ENCODE peak calls at places on chromosomes 2 and 18, in four cellular contexts. E is NB4, N is cardiac fibroblast, H is heart left ventricle. D is an unnamed sample.

GRCh38 chr2:105604938-105605337 is 139.8 kb upstream of the NCK2 start:
- DNase-seq in E (no peak), N (peak), H (no peak), D (no peak)

GRCh38 chr2:1742680-1743395 is 1.5 kb downstream of the PXDN start:
- DNase-seq in E (peak), N (peak), H (peak), D (peak)

GRCh38 chr2:119448427-119449141 is 16.9 kb downstream of the TMEM37 start:
- DNase-seq in E (no peak), N (no peak), H (no peak), D (no peak)

GRCh38 chr18:50563376-50563775 is 3.5 kb downstream of the MAPK4 start:
- DNase-seq in E (no peak), N (no peak), H (no peak), D (no peak)

GRCh38 chr2:238161291-238162051 is 2.7 kb downstream of the ERFE start:
- DNase-seq in E (no peak), N (no peak), H (no peak), D (no peak)

GRCh38 chr2:216115224-216115582 is 6.1 kb downstream of the XRCC5 start:
- DNase-seq in E (peak), N (peak), H (no peak), D (no peak)

GRCh38 chr18:45186832-45187231 is 428.4 kb upstream of the SLC14A2 start:
- DNase-seq in E (no peak), N (no peak), H (no peak), D (no peak)

GRCh38 chr2:48734576-48735303 is 20.8 kb downstream of the LHCGR start:
- DNase-seq in E (no peak), N (no peak), H (no peak), D (no peak)

GRCh38 chr18:31100598-31101147 is 1.5 kb downstream of the DSC2 start:
- DNase-seq in E (no peak), N (no peak), H (peak), D (no peak)

GRCh38 chr2:15965564-15966019 is 25.2 kb downstream of the MYCN start:
- DNase-seq in E (no peak), N (no peak), H (no peak), D (no peak)

GRCh38 chr18:58784601-58785137 is 80.0 kb upstream of the ZNF532 start:
- DNase-seq in E (no peak), N (peak), H (peak), D (no peak)

GRCh38 chr2:37614061-37614802 is 57.2 kb downstream of the CDC42EP3 start:
- DNase-seq in E (no peak), N (peak), H (no peak), D (no peak)

GRCh38 chr2:109644571-109645275 is 30.6 kb downstream of the SOWAHC start:
- DNase-seq in E (peak), N (no peak), H (no peak), D (no peak)

GRCh38 chr2:241565413-241565812 is 6.9 kb downstream of the BOK start:
- DNase-seq in E (no peak), N (no peak), H (no peak), D (no peak)

GRCh38 chr2:43132523-43133301 is 93.7 kb downstream of the ZFP36L2 start:
- DNase-seq in E (peak), N (no peak), H (no peak), D (no peak)

GRCh38 chr2:6942848-6943247 is 25.6 kb downstream of the RNF144A start:
- DNase-seq in E (no peak), N (no peak), H (no peak), D (no peak)

GRCh38 chr2:86622409-86622877 is 1.2 kb downstream of the RNF103 start:
- DNase-seq in E (peak), N (peak), H (no peak), D (no peak)

GRCh38 chr2:83069724-83070123 is 1389.4 kb downstream of the SUCLG1 start:
- DNase-seq in E (no peak), N (peak), H (no peak), D (no peak)

GRCh38 chr2:71190959-71191943 is 35.7 kb downstream of the PAIP2B start:
- DNase-seq in E (peak), N (peak), H (no peak), D (no peak)
- TF ChIP-seq CTCF in E (peak), N (peak), H (peak), D (peak)

GRCh38 chr18:54647176-54647575 is 56.1 kb downstream of the DYNAP start:
- DNase-seq in E (peak), N (peak), H (no peak), D (no peak)
- TF ChIP-seq CTCF in E (peak), N (peak), H (peak), D (peak)

DNA sequence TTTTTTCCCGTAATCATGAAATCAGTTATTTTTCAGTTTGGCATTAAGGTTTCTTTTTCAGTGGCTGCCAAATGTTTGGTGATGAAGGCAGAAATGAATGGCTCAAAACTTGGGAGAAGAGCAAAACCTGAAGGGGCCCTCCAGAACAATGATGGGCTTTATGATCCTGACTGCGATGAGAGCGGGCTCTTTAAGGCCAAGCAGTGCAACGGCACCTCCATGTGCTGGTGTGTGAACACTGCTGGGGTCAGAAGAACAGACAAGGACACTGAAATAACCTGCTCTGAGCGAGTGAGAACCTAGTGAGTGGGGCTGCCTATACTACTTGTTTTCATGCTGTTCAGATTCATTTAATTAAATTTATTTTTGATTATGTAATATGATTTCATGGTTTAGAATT is 29.2 kb upstream of the MSH2 start:
- DNase-seq in E (peak), N (no peak), H (no peak), D (no peak)
- TF ChIP-seq CTCF in E (no peak), N (no peak), H (peak), D (no peak)

GRCh38 chr18:61578846-61579245 is 245.6 kb downstream of the CDH20 start:
- DNase-seq in E (no peak), N (no peak), H (no peak), D (no peak)
- TF ChIP-seq CTCF in E (no peak), N (no peak), H (no peak), D (no peak)

DNA sequence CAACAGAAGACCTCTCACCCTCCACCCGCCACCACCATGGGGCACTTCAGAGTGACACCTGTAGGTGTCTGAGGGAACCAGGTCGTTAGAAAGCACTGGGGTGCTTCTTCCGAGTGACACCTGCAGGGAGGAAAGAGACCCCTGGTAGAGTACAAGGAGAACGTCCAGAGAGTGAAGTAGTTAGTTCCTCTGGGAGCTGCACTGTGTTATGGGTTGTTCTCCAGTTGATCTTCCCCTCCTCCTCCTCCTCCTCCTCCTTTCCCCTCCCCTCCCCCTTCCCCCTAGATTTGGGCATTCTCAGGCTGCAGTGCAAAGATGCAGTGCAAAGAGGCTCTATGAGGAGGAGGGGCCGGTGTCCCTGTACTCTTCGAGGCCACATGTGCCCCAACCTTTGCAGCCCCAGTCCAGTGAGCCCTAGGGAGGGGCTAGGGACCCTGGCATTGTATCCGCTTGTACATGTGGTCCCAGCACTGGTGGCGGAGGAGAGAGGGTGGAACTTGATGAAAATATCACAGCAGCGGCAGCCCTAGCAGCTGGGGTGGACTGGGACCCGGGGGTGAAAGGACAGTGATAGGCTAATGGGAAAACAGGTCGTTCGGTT is 850 bp downstream of the DNAJB2 start:
- DNase-seq in E (no peak), N (no peak), H (no peak), D (no peak)
- TF ChIP-seq CTCF in E (peak), N (no peak), H (no peak), D (no peak)

DNA sequence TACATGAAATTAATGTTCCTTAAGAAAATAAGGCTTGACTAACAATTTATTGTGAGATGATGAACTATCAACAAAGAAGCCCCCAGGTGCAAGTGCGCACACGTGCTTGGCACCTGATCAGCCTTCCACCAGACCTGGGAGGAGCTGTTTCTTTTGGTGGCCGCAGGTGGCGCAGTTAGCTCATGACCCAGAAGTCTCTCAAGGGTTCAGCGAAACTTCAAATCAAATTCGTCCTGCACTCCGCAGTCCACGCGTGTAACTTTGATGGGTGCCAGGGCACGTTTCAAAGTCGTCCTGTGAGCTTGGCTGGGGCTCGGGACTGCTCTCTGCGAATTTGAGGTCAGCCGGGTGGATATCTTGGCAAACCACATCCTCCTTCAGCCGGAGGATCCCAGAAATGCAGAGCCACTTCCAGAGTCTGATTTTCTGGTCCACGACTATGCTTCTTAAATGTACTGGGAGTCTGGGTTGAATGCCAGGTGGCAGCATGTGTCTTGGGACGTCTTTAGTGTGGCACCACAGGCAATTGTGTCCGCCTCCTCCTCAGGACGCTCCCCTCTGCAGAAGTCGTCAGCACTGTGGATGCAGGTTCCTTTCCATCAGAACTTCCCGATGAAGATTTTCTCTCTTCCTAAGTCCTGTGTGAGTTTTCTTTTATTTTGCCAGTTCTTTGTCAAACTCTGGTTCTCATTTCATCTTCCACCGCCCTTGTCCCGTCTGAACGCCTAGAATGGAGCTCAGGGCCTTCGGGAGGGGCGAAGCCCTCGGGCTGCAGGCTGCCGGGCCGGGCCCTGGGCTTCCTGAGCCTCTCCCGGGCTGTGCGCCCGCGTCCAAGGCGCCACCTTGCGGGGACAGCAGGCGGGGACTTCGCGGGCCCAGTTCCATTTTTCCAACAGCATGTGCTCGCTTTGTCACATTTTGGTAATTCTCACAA is 61.3 kb upstream of the RAPGEF4 start:
- DNase-seq in E (no peak), N (peak), H (no peak), D (no peak)
- TF ChIP-seq CTCF in E (no peak), N (peak), H (peak), D (peak)

DNA sequence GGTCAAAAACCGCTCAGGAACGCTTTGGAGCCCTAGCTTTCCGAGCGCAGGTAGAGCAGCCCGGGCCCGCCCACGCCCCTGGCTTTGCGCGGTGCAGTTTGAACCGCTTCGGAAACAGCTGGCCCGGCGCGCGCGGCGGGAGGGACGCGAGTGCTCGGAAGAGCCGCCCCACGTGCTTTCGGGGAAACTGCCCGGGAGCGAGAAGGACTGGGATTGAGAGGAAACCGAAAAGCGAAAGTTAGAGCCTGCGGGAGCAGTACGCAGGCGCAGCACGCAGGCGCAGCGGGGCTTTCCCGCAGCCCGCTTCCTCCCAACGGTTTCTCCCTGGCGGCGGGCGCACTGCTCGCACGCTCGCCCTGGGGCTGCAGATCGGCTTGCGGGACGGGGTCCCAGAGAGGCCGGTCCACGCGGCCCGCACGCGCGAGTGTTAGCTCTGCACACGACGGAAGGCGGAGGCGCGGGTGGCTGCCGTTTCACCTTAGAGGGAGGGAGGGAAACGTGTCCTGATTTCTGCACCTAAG is 6.3 kb upstream of the STAT1 start:
- DNase-seq in E (peak), N (peak), H (peak), D (peak)
- TF ChIP-seq CTCF in E (no peak), N (no peak), H (no peak), D (peak)